ENCODE peak calls at places on chromosomes 16 and 17, in six cellular contexts. B, U, Y, F, X and A are unnamed samples.

GRCh38 chr16:5041604-5042133 is 7.9 kb upstream of the NAGPA start:
- DNase-seq in Y (peak; percentile 26), X (no peak), B (no peak), U (no peak), F (no peak), A (no peak)

GRCh38 chr16:20307240-20307671 is 20.1 kb downstream of the GP2 start:
- DNase-seq in F (no peak), B (no peak), X (no peak), Y (no peak), U (peak; percentile 80), A (no peak)

GRCh38 chr17:81693491-81694360 is 9.4 kb upstream of the MRPL12 start:
- DNase-seq in U (no peak), B (no peak), X (no peak), Y (no peak), F (peak; percentile 80), A (no peak)

GRCh38 chr16:67240506-67240905 is 6.8 kb downstream of the FHOD1 start:
- DNase-seq in X (no peak), U (no peak), F (no peak), Y (peak; percentile 89), B (no peak), A (no peak)

GRCh38 chr16:82748026-82748425 is 121.3 kb downstream of the CDH13 start:
- DNase-seq in B (no peak), U (peak; percentile 14), F (no peak), Y (no peak), X (no peak), A (peak; percentile 67)

GRCh38 chr16:57935904-57936303 is 35.0 kb downstream of the CNGB1 start:
- DNase-seq in X (no peak), Y (no peak), F (no peak), B (no peak), U (no peak), A (no peak)

GRCh38 chr17:39365252-39365651 is 36.2 kb downstream of the FBXL20 start:
- DNase-seq in X (no peak), U (no peak), F (no peak), Y (no peak), B (no peak), A (no peak)

GRCh38 chr17:2792541-2793169 is 3.6 kb upstream of the RAP1GAP2 start:
- DNase-seq in F (no peak), B (no peak), X (no peak), Y (no peak), U (no peak), A (no peak)

GRCh38 chr17:12959441-12959840 is 58.4 kb downstream of the ELAC2 start:
- DNase-seq in U (no peak), X (no peak), B (no peak), F (no peak), Y (no peak), A (no peak)

GRCh38 chr17:29061036-29061435 is 18.1 kb downstream of the PIPOX start:
- DNase-seq in F (no peak), Y (no peak), X (no peak), B (no peak), U (no peak), A (no peak)

GRCh38 chr17:20797292-20797691 is 217.8 kb downstream of the CDRT15L2 start:
- DNase-seq in F (no peak), B (no peak), U (no peak), Y (no peak), X (no peak), A (no peak)

GRCh38 chr16:68411086-68411485 is 37.2 kb downstream of the SMPD3 start:
- DNase-seq in Y (no peak), B (no peak), X (no peak), U (no peak), F (peak; percentile 39), A (no peak)

GRCh38 chr17:32588982-32589381 is 102.2 kb downstream of the CDK5R1 start:
- DNase-seq in F (no peak), Y (no peak), U (no peak), X (no peak), B (no peak), A (no peak)

GRCh38 chr17:79188679-79189078 is 114.1 kb downstream of the ENGASE start:
- DNase-seq in X (no peak), F (no peak), Y (no peak), B (no peak), U (no peak), A (no peak)

GRCh38 chr17:48068491-48068961 is 20.4 kb downstream of the NFE2L1 start:
- DNase-seq in F (no peak), U (no peak), B (no peak), Y (no peak), X (peak; percentile 44), A (no peak)

GRCh38 chr17:41478240-41478639 is 2.7 kb downstream of the KRT35 start:
- DNase-seq in X (no peak), U (no peak), B (no peak), Y (peak; percentile 81), F (no peak), A (no peak)

GRCh38 chr16:25966172-25967097 is 274.7 kb downstream of the HS3ST4 start:
- DNase-seq in U (no peak), B (no peak), F (no peak), X (no peak), Y (no peak), A (no peak)

GRCh38 chr16:17273142-17273561 is 197.6 kb downstream of the XYLT1 start:
- DNase-seq in U (no peak), B (no peak), X (peak; percentile 74), Y (no peak), F (no peak), A (no peak)

GRCh38 chr17:39845052-39845976 is 18.8 kb downstream of the IKZF3 start:
- DNase-seq in U (no peak), Y (peak; percentile 60), X (no peak), B (no peak), F (no peak), A (no peak)

GRCh38 chr16:77585852-77586251 is 136.5 kb upstream of the NUDT7 start:
- DNase-seq in X (no peak), B (no peak), Y (no peak), U (no peak), F (no peak), A (no peak)

GRCh38 chr17:50214986-50215730 is 13.7 kb upstream of the COL1A1 start:
- DNase-seq in U (no peak), F (no peak), B (no peak), Y (no peak), X (no peak), A (no peak)

GRCh38 chr17:31541559-31541958 is 150.1 kb downstream of the RAB11FIP4 start:
- DNase-seq in Y (peak; percentile 53), X (no peak), U (peak; percentile 42), F (no peak), B (no peak), A (no peak)

GRCh38 chr17:44529864-44530263 is 26.7 kb upstream of the GPATCH8 start:
- DNase-seq in X (no peak), B (no peak), U (no peak), F (no peak), Y (no peak), A (no peak)

GRCh38 chr16:30472328-30472942 is at the start of gene ITGAL:
- DNase-seq in F (no peak), B (peak; percentile 56), U (no peak), X (peak; percentile 91), Y (peak; percentile 9), A (peak; percentile 31)

GRCh38 chr17:73503560-73503959 is 140.7 kb downstream of the SDK2 start:
- DNase-seq in X (no peak), B (no peak), U (no peak), Y (no peak), F (no peak), A (no peak)

GRCh38 chr17:38598536-38598935 is 7.2 kb downstream of the SRCIN1 start:
- DNase-seq in F (no peak), Y (peak; percentile 44), U (peak; percentile 76), X (peak; percentile 55), B (peak; percentile 82), A (no peak)

GRCh38 chr17:59439261-59439660 is 107.8 kb downstream of the YPEL2 start:
- DNase-seq in Y (peak; percentile 74), U (no peak), B (no peak), F (no peak), X (no peak), A (no peak)

GRCh38 chr16:28609631-28610594 is at the start of gene SULT1A1:
- DNase-seq in B (peak; percentile 92), Y (peak; percentile 97), X (peak; percentile 97), U (peak; percentile 79), F (peak; percentile 87), A (peak; percentile 30)
- H3K27ac ChIP-seq in B (peak within 1 kb of the TSS; percentile 32), Y (peak within 1 kb of the TSS; percentile 76), X (peak within 1 kb of the TSS; percentile 73), U (peak within 1 kb of the TSS; percentile 68), F (peak within 1 kb of the TSS; percentile 86), A (no peak within 1 kb of the TSS)

GRCh38 chr16:720990-721764 is at the start of gene ANTKMT:
- DNase-seq in F (peak; percentile 97), U (peak; percentile 86), X (peak; percentile 95), B (peak; percentile 89), Y (peak; percentile 84), A (peak; percentile 68)
- TF ChIP-seq POLR2A in F (peak; percentile 93), U (peak; percentile 50), X (peak; percentile 57), B (no peak), Y (peak; percentile 21), A (peak; percentile 71)

GRCh38 chr17:66966529-66967418 is 2.3 kb downstream of the CACNG4 start:
- DNase-seq in X (no peak), U (no peak), Y (no peak), B (no peak), F (no peak), A (no peak)

GRCh38 chr17:66963521-66964082 is 905 bp upstream of the CACNG4 start:
- DNase-seq in Y (no peak), X (no peak), B (no peak), F (no peak), U (no peak), A (no peak)

GRCh38 chr17:66964930-66965800 is 658 bp downstream of the CACNG4 start:
- DNase-seq in U (peak; percentile 23), F (peak; percentile 90), X (no peak), B (no peak), Y (no peak), A (no peak)

GRCh38 chr17:66965801-66966528 is 1.5 kb downstream of the CACNG4 start:
- DNase-seq in U (no peak), X (no peak), F (no peak), B (no peak), Y (no peak), A (no peak)

GRCh38 chr17:66964083-66964771 is at the start of gene CACNG4:
- DNase-seq in X (no peak), Y (no peak), B (no peak), F (peak; percentile 83), U (no peak), A (no peak)
- H3K4me3 ChIP-seq in X (peak within 1 kb of the TSS; percentile 32), Y (peak within 1 kb of the TSS; percentile 13), B (peak within 1 kb of the TSS; percentile 66), F (peak within 1 kb of the TSS; percentile 46), U (no peak within 1 kb of the TSS), A (peak within 1 kb of the TSS; percentile 47)

DNA sequence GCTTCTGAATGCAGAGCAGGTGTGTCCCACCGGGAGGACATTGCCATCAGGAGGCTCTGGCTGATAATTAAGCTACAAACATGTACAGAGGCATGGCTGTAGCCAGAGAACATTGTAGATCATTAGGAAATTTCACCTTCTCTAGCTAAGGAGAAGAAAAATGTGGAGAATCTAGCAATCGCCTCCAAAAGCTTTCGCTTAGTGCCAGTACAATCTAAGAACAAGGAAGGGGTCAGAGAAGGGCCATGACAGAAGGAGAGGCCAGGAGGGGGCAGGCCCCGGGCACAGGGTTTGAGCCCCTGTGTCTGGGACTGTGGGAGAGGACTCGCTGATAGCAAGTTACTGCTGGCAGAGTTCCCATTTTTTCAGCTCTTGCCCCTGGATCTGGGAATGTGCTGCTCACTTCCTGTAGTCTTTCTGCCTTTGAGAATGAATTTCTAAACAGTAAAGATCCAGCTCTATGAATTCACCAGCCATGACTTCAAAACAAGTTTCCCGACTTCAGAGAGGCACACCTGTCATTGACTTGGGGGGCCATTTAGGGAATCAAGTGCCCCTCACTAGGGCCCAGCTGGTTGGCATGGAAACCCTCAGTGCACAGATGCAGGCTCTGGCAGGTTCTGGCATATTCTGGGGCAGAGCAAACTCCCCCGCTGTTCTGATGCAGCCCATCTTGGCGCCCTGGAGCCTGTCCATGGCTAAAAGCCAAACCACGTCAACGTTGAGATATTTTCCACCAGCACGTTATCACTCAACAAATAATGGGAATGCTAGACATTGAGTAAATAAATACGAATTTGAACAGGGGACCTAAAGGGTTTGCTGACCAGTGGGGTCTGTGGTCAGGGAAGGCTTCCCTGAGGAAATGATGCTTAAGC is 59.5 kb upstream of the CACNG4 start:
- DNase-seq in B (peak; percentile 55), U (peak; percentile 52), F (peak; percentile 43), Y (no peak), X (no peak), A (no peak)
- H3K27ac ChIP-seq in B (peak overlapping the region; percentile 16), U (peak overlapping the region; percentile 74), F (peak overlapping the region; percentile 48), Y (no peak overlapping the region), X (no peak overlapping the region), A (no peak overlapping the region)